ENCODE peak calls at places on chromosomes 1 and 21, in five cellular contexts. H, Q, E, D and R are unnamed samples.
A peak's percentile ranks its signal among the peaks of the same experiment; 100 is the strongest.

GRCh38 chr1:112546076-112546475 is 37.3 kb downstream of the WNT2B start:
- DNase-seq in H (no peak), Q (no peak), E (no peak), D (no peak), R (no peak)

GRCh38 chr1:110207831-110208230 is 2.3 kb upstream of the KCNC4 start:
- DNase-seq in H (no peak), Q (peak; percentile 80), E (no peak), D (peak; percentile 31), R (no peak)

GRCh38 chr1:36769886-36770830 is 264.2 kb downstream of the GRIK3 start:
- DNase-seq in H (no peak), Q (no peak), E (no peak), D (no peak), R (no peak)

GRCh38 chr1:195754874-195755273 is 853.4 kb downstream of the KCNT2 start:
- DNase-seq in H (no peak), Q (peak; percentile 6), E (no peak), D (no peak), R (no peak)

GRCh38 chr21:41726970-41727783 is 39.7 kb downstream of the RIPK4 start:
- DNase-seq in H (no peak), Q (no peak), E (no peak), D (peak; percentile 48), R (peak; percentile 61)

GRCh38 chr1:9595156-9595967 is 6.7 kb downstream of the TMEM201 start:
- DNase-seq in H (no peak), Q (no peak), E (no peak), D (no peak), R (no peak)

GRCh38 chr21:16768096-16768495 is 744.7 kb upstream of the CXADR start:
- DNase-seq in H (no peak), Q (no peak), E (no peak), D (no peak), R (no peak)

GRCh38 chr1:29488086-29488793 is 251.9 kb downstream of the PTPRU start:
- DNase-seq in H (no peak), Q (no peak), E (no peak), D (no peak), R (no peak)

GRCh38 chr1:54919367-54920359 is 32.7 kb upstream of the DHCR24 start:
- DNase-seq in H (no peak), Q (no peak), E (no peak), D (peak; percentile 72), R (no peak)

GRCh38 chr1:155015527-155016230 is 13.1 kb downstream of the ZBTB7B start:
- DNase-seq in H (no peak), Q (no peak), E (no peak), D (no peak), R (no peak)

GRCh38 chr1:77825356-77825709 is 45.9 kb downstream of the MIGA1 start:
- DNase-seq in H (no peak), Q (no peak), E (peak; percentile 1), D (peak; percentile 44), R (peak; percentile 38)

GRCh38 chr1:213970193-213970592 is 17.6 kb upstream of the PROX1 start:
- DNase-seq in H (no peak), Q (no peak), E (no peak), D (no peak), R (no peak)

GRCh38 chr1:46611691-46612221 is 4.9 kb downstream of the MOB3C start:
- DNase-seq in H (no peak), Q (no peak), E (no peak), D (no peak), R (no peak)

GRCh38 chr1:152052606-152053005 is 15.8 kb upstream of the S100A11 start:
- DNase-seq in H (peak; percentile 54), Q (peak; percentile 80), E (no peak), D (peak; percentile 64), R (peak; percentile 64)

GRCh38 chr1:226476657-226477319 is 68.9 kb upstream of the PARP1 start:
- DNase-seq in H (no peak), Q (no peak), E (no peak), D (no peak), R (no peak)

GRCh38 chr21:29721242-29721641 is 218.6 kb downstream of the GRIK1 start:
- DNase-seq in H (no peak), Q (no peak), E (no peak), D (no peak), R (no peak)

GRCh38 chr21:26836546-26836945 is 8.7 kb downstream of the ADAMTS1 start:
- DNase-seq in H (no peak), Q (no peak), E (no peak), D (no peak), R (no peak)

GRCh38 chr1:240499012-240499411 is 112.9 kb downstream of the GREM2 start:
- DNase-seq in H (no peak), Q (peak; percentile 35), E (no peak), D (no peak), R (no peak)

GRCh38 chr1:162561616-162562451 is at the start of gene UAP1:
- DNase-seq in H (no peak), Q (no peak), E (no peak), D (no peak), R (no peak)

GRCh38 chr21:46000731-46001641 is 19.4 kb downstream of the COL6A1 start:
- DNase-seq in H (no peak), Q (peak; percentile 58), E (no peak), D (no peak), R (no peak)

GRCh38 chr21:42366292-42367010 is at the start of gene TFF1:
- DNase-seq in H (no peak), Q (no peak), E (no peak), D (peak; percentile 71), R (no peak)

GRCh38 chr21:23809573-23809972 is 1797.7 kb downstream of the MRPL39 start:
- DNase-seq in H (no peak), Q (peak; percentile 20), E (no peak), D (no peak), R (no peak)

GRCh38 chr21:32392299-32392879 is 423 bp downstream of the URB1 start:
- DNase-seq in H (no peak), Q (peak; percentile 34), E (no peak), D (no peak), R (no peak)

GRCh38 chr1:119112791-119113190 is 27.7 kb downstream of the WARS2 start:
- DNase-seq in H (no peak), Q (no peak), E (no peak), D (no peak), R (no peak)

GRCh38 chr1:117661027-117661426 is 55.2 kb downstream of the TENT5C start:
- DNase-seq in H (no peak), Q (no peak), E (no peak), D (no peak), R (no peak)

GRCh38 chr1:82179162-82179561 is 378.4 kb downstream of the ADGRL2 start:
- DNase-seq in H (no peak), Q (no peak), E (no peak), D (no peak), R (no peak)
- TF ChIP-seq SP1 in H (no peak), Q (no peak), E (no peak), D (no peak), R (no peak)

DNA sequence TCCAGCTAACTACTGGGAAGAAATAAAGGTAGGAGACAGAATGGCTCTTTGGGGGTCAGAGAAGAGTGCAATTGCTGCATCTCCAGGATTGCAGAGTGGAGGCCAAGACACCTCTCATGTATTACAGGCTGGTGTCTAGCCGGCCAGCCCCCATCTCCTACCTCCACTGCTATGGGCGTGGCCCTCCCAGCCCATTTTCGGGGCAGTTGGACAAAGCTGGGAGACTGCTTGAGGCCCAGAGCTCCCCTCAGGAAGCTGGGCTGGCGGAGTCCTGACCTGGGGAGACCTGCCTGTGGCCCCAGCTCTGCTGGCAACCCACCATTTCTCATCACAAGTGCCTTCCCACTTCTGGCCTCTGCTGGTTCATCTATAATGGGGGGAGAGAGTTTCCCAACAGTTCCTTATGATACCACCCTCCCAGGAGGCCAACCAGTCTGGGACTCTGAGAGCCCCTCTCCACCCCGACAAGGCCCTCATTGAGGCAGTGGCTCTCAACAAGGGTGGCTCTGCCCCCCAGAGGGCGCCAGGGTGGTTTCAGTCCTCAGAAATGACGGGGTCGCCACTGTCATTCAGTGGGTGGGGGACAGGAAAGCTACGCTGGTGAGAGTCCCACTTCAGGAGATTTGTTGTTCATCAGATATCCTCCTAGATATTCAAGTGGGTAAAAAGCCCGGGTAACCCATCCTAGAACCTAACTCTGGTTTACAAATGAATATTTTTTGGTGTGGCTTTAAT is 11.5 kb downstream of the RAP1GAP start:
- DNase-seq in H (no peak), Q (peak; percentile 46), E (no peak), D (no peak), R (no peak)
- H3K4me2 ChIP-seq in H (no peak overlapping the region), Q (no peak overlapping the region), E (no peak overlapping the region), D (no peak overlapping the region), R (no peak overlapping the region)

GRCh38 chr1:215501496-215501895 is 65.6 kb upstream of the KCTD3 start:
- DNase-seq in H (no peak), Q (no peak), E (no peak), D (no peak), R (no peak)

GRCh38 chr1:215502081-215502480 is 65.0 kb upstream of the KCTD3 start:
- DNase-seq in H (no peak), Q (no peak), E (no peak), D (no peak), R (no peak)

GRCh38 chr1:215507119-215507518 is 60.0 kb upstream of the KCTD3 start:
- DNase-seq in H (no peak), Q (no peak), E (no peak), D (no peak), R (no peak)
- TF ChIP-seq SP1 in H (no peak), Q (no peak), E (no peak), D (no peak), R (no peak)

GRCh38 chr1:63921357-63921756 is 147.5 kb downstream of the ROR1 start:
- DNase-seq in H (no peak), Q (no peak), E (no peak), D (no peak), R (no peak)

GRCh38 chr1:63918395-63918945 is 144.7 kb downstream of the ROR1 start:
- DNase-seq in H (no peak), Q (no peak), E (no peak), D (no peak), R (no peak)

GRCh38 chr1:63917571-63918394 is 144.0 kb downstream of the ROR1 start:
- DNase-seq in H (peak; percentile 36), Q (peak; percentile 21), E (no peak), D (peak; percentile 4), R (peak; percentile 32)

GRCh38 chr1:63922848-63923247 is 149.0 kb downstream of the ROR1 start:
- DNase-seq in H (no peak), Q (no peak), E (no peak), D (no peak), R (no peak)

DNA sequence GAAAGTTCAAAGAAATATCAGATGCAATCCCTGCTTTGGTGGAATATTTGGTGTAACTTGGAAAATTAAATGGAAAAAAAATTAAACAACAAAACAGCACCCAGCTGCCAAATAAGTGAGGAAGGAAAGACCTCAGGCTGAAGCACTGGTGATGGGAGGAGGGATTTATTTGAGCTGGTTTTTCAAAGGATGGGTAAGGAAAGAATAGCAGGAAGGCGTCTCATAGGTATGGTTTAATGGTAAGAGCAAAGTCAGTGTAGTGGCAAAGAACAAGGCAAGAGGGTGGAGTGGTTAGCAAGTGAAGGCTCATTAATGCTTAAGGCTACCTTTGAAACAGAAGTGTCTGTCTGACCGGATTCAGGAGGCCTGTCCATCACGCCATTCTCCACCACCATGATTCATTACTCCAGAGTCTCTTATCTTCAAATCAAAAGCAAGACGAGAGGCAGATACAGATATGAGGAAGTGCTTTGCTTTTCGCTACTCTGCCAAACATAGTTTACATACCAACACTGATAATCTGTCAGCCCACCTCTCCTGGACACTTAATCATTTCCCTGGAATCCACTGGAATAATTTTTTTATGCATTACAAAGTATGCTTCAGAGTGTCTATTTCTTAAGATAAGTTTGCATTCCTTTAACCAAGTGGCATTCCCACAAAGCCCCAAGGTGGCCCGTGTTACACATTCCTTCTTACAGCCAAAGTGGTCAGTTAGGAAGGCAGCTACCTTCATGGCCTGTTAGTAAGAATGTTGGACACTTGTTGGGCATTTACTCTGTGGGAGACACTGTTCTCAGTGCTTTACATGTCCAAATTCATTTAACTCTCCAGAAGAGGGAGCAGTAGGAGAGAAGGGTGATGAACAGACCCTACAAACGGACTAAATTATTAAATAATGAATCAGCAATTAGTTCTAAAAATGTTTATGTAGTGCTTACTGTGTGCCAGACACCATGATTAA is 146.6 kb downstream of the ROR1 start:
- DNase-seq in H (no peak), Q (no peak), E (no peak), D (no peak), R (no peak)
- H3K4me2 ChIP-seq in H (no peak overlapping the region), Q (no peak overlapping the region), E (no peak overlapping the region), D (no peak overlapping the region), R (peak overlapping the region; percentile 37)